ENCODE peak calls at places on chromosome 2, in eight cellular contexts. N, O, K, T, C, G, F and J are unnamed samples.

GRCh38 chr2:9820020-9820973 is 23.0 kb upstream of the TAF1B start:
- DNase-seq in O (peak), C (no peak), K (peak), N (no peak), G (peak), T (peak), F (peak), J (no peak)

GRCh38 chr2:117918608-117919007 is 95.3 kb downstream of the CCDC93 start:
- DNase-seq in F (no peak), O (no peak), N (no peak), C (no peak), T (no peak), K (no peak), G (no peak), J (no peak)

GRCh38 chr2:168149431-168149830 is 98.0 kb downstream of the STK39 start:
- DNase-seq in F (no peak), G (no peak), O (no peak), T (no peak), K (no peak), N (no peak), C (no peak), J (no peak)

GRCh38 chr2:197307236-197307932 is 3.2 kb downstream of the ANKRD44 start:
- DNase-seq in G (no peak), O (no peak), N (no peak), C (no peak), K (no peak), F (no peak), T (no peak), J (no peak)

GRCh38 chr2:177816740-177817139 is 255.8 kb downstream of the PDE11A start:
- DNase-seq in O (no peak), T (no peak), F (no peak), N (no peak), G (no peak), C (no peak), K (no peak), J (no peak)

GRCh38 chr2:230665263-230665691 is 47.4 kb upstream of the CAB39 start:
- DNase-seq in N (no peak), T (no peak), K (no peak), G (no peak), O (no peak), C (no peak), F (no peak), J (no peak)

GRCh38 chr2:7924033-7924762 is 757.7 kb upstream of the ID2 start:
- DNase-seq in K (no peak), G (no peak), T (no peak), O (no peak), C (no peak), N (no peak), F (no peak), J (no peak)

GRCh38 chr2:176272870-176273269 is 3.6 kb downstream of the MTX2 start:
- DNase-seq in F (no peak), O (no peak), N (no peak), C (no peak), K (no peak), T (no peak), G (no peak), J (no peak)

GRCh38 chr2:38835015-38835601 is 40.6 kb downstream of the DHX57 start:
- DNase-seq in K (peak), G (peak), N (no peak), T (peak), F (peak), C (no peak), O (peak), J (no peak)

GRCh38 chr2:126643431-126643830 is 12.5 kb upstream of the GYPC start:
- DNase-seq in G (no peak), N (no peak), C (peak), O (no peak), K (no peak), T (no peak), F (no peak), J (no peak)

GRCh38 chr2:240780023-240780831 is 39.8 kb downstream of the KIF1A start:
- DNase-seq in C (no peak), F (no peak), T (no peak), O (no peak), K (peak), G (no peak), N (no peak), J (no peak)

GRCh38 chr2:237581751-237582746 is 8.5 kb downstream of the RAB17 start:
- DNase-seq in T (peak), F (peak), N (peak), C (peak), O (peak), K (peak), G (peak), J (peak)

GRCh38 chr2:39991298-39991697 is 212.2 kb upstream of the THUMPD2 start:
- DNase-seq in G (peak), F (no peak), O (peak), N (no peak), C (no peak), K (peak), T (no peak), J (no peak)

GRCh38 chr2:181528441-181528840 is 71.3 kb downstream of the ITGA4 start:
- DNase-seq in F (no peak), G (no peak), N (no peak), T (no peak), K (no peak), C (no peak), O (no peak), J (no peak)

GRCh38 chr2:176461686-176462376 is 192.6 kb downstream of the MTX2 start:
- DNase-seq in G (peak), C (no peak), N (no peak), T (no peak), K (peak), F (no peak), O (peak), J (no peak)

GRCh38 chr2:127624321-127625145 is 21.4 kb upstream of the GPR17 start:
- DNase-seq in C (no peak), O (no peak), K (no peak), T (no peak), N (peak), F (no peak), G (no peak), J (no peak)

GRCh38 chr2:183079335-183079775 is 808 bp downstream of the DUSP19 start:
- DNase-seq in N (no peak), T (no peak), K (peak), G (no peak), O (peak), C (no peak), F (no peak), J (no peak)

GRCh38 chr2:46387886-46388515 is 90.8 kb downstream of the EPAS1 start:
- DNase-seq in N (no peak), T (peak), C (no peak), F (no peak), K (no peak), G (no peak), O (no peak), J (no peak)

GRCh38 chr2:233255151-233255550 is 3.7 kb downstream of the ATG16L1 start:
- DNase-seq in F (no peak), N (no peak), G (no peak), C (no peak), T (no peak), K (no peak), O (no peak), J (no peak)

GRCh38 chr2:27776097-27776496 is 4.6 kb downstream of the MRPL33 start:
- DNase-seq in T (no peak), F (no peak), G (no peak), O (peak), C (peak), N (no peak), K (peak), J (no peak)

GRCh38 chr2:215528555-215528954 is 92.7 kb upstream of the FN1 start:
- DNase-seq in F (peak), N (no peak), C (no peak), G (peak), O (peak), T (peak), K (peak), J (peak)

GRCh38 chr2:237900891-237901831 is 41.7 kb downstream of the RAMP1 start:
- DNase-seq in C (no peak), N (no peak), O (no peak), T (no peak), G (no peak), F (no peak), K (no peak), J (no peak)

GRCh38 chr2:29281086-29281485 is 165.9 kb downstream of the CLIP4 start:
- DNase-seq in F (no peak), N (peak), O (no peak), K (no peak), C (no peak), T (no peak), G (no peak), J (no peak)
- H3K27ac ChIP-seq in F (no peak), N (no peak), O (no peak), K (no peak), C (no peak), T (no peak), G (no peak), J (no peak)

GRCh38 chr2:32379352-32379751 is 22.5 kb downstream of the BIRC6 start:
- DNase-seq in G (no peak), N (no peak), T (no peak), O (no peak), F (no peak), K (no peak), C (no peak), J (no peak)
- H3K27ac ChIP-seq in G (no peak), N (no peak), T (peak), O (no peak), F (no peak), K (no peak), C (no peak), J (no peak)

DNA sequence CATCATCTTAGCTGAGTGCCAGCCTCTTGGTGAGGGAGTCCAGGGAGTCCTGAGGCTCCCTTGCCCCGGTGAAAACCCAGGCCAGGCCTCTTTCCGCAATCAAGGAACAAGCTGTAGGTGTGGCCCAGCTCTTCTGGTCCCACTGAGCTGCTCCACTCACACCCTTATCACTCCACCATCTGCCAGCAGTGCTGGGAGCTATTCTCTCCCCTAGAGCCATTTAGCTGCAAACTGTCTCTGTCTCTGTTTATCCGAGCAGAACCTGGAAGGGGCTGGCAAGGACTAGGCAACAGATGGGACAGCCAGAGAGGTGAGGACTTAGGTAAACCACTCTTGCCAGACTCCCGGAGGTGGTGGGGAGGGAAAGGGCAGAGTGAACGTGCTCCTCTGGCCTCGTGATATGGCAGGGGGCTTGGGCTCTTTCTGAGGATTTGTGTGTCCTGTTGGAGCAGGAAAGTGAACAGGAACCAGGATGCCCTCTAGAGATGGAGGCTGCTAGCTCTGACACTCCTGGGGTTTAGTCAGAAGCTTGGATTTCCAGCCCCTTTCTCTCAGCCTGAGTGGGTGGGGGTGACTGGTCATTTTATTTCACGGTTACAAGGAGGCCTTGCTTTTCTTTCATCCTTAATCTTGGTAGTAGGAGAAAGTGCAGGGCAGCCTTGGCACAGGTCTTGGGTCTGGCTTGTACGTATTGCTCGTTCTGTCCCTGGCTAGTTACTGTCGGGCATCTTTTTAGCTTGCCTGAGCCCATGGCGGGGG is 19.6 kb downstream of the B3GNT2 start:
- DNase-seq in T (no peak), G (peak), N (no peak), F (no peak), O (peak), C (no peak), K (peak), J (no peak)
- H3K27ac ChIP-seq in T (no peak), G (no peak), N (peak), F (no peak), O (no peak), C (peak), K (peak), J (no peak)

DNA sequence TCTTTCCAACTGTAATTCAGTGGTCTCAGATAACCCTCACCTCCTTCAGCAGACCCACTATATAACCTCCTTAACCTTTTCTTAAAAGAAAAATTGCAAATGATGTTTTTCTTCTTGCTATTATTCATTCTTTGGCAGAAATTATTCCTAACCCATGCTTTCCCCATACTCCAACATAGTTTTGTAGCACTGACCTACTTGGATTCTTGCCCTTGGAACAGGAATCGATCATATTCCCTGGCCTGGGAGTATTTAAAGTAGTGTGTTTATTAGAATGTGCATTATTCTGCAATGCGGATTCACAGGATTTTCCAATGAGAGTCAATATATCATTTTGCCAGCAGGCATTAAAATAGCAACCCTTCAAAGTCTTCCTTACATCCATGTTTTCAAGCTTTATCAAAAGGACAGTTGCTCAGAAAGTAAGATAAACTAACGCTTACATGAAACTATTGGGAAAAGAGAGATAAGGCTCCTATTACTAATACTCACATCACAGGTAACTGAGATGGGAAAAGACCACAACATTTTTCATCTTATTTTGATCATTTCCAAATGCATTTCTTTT is 37.4 kb downstream of the CHN1 start:
- DNase-seq in T (no peak), O (peak), C (no peak), F (no peak), N (no peak), K (peak), G (no peak), J (no peak)
- H3K27ac ChIP-seq in T (no peak), O (no peak), C (no peak), F (no peak), N (no peak), K (no peak), G (no peak), J (no peak)

DNA sequence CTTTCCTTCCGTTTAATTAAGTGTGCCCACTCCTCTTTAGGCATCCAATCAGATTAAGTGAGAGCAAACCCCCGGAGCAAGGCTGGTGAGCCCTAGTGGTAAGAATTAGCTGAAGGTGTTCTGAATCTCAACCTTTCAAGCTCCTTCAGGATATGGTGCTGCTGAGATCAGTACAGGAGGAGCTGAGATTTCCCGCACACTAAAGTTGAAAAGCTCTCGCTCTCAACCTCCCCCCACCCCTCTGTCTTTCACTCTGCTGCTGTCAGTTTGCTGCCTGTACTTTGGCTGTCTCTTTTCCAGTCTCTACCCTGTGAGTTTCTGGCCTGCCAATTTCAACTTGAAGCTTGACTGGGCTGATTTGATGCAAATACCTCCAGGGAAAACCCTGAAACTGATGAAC is 15.7 kb downstream of the ZEB2 start:
- DNase-seq in T (no peak), K (peak), C (no peak), O (no peak), F (no peak), G (no peak), N (no peak), J (no peak)
- H3K27ac ChIP-seq in T (no peak), K (peak), C (no peak), O (no peak), F (no peak), G (no peak), N (peak), J (peak)